ENCODE peak calls at places on chromosome 13, in nine cellular contexts. R, N, P, S, K, G, E, F and O are unnamed samples.

GRCh38 chr13:98507060-98507797 is 69.7 kb downstream of the STK24 start:
- DNase-seq in N (peak; percentile 86), R (peak; percentile 13), E (no peak), K (peak; percentile 48), P (peak; percentile 62), S (peak; percentile 60), G (peak; percentile 83), F (peak; percentile 80), O (peak; percentile 60)

GRCh38 chr13:24064258-24064860 is 96.2 kb upstream of the SPATA13 start:
- DNase-seq in E (no peak), G (no peak), R (no peak), P (no peak), K (no peak), S (no peak), N (no peak), F (no peak), O (no peak)

GRCh38 chr13:21573920-21574712 is 29.9 kb downstream of the MICU2 start:
- DNase-seq in K (peak; percentile 47), R (no peak), E (no peak), S (no peak), G (no peak), P (no peak), F (no peak), N (no peak), O (no peak)

GRCh38 chr13:114131581-114132418 is 623 bp downstream of the RASA3 start:
- DNase-seq in E (peak; percentile 15), G (no peak), K (no peak), N (no peak), F (no peak), R (peak; percentile 51), S (no peak), P (no peak), O (peak; percentile 52)

GRCh38 chr13:42892760-42893159 is 99.3 kb downstream of the EPSTI1 start:
- DNase-seq in R (no peak), P (no peak), N (no peak), G (no peak), E (no peak), K (no peak), S (no peak), F (no peak), O (no peak)

GRCh38 chr13:97182065-97182890 is 39.9 kb upstream of the MBNL2 start:
- DNase-seq in F (no peak), R (no peak), S (no peak), N (no peak), P (no peak), K (no peak), E (no peak), G (no peak), O (no peak)

GRCh38 chr13:113655358-113656014 is 2.5 kb downstream of the ATP4B start:
- DNase-seq in P (no peak), N (peak; percentile 10), E (no peak), F (no peak), R (no peak), K (no peak), S (no peak), G (peak; percentile 45), O (peak; percentile 7)

GRCh38 chr13:26019881-26020535 is 31.8 kb downstream of the SHISA2 start:
- DNase-seq in S (no peak), P (no peak), N (no peak), G (no peak), F (no peak), E (no peak), R (no peak), K (no peak), O (no peak)

GRCh38 chr13:114314074-114314912 is at the start of gene CHAMP1:
- DNase-seq in K (peak; percentile 90), N (peak; percentile 98), R (peak; percentile 93), S (peak; percentile 90), E (peak; percentile 83), P (peak; percentile 97), F (peak; percentile 97), G (peak; percentile 98), O (peak; percentile 96)

GRCh38 chr13:85386424-85386823 is 412.8 kb downstream of the SLITRK6 start:
- DNase-seq in G (no peak), P (no peak), E (no peak), S (no peak), R (no peak), N (no peak), K (peak; percentile 39), F (no peak), O (no peak)

GRCh38 chr13:113842336-113843062 is 21.4 kb downstream of the GAS6 start:
- DNase-seq in G (no peak), P (no peak), F (no peak), N (no peak), S (no peak), R (no peak), E (no peak), K (no peak), O (no peak)

GRCh38 chr13:114096031-114096485 is 36.4 kb downstream of the RASA3 start:
- DNase-seq in K (no peak), R (no peak), N (no peak), P (no peak), S (no peak), E (no peak), G (peak; percentile 61), F (peak; percentile 49), O (peak; percentile 9)

GRCh38 chr13:74219571-74219970 is 85.4 kb upstream of the KLF12 start:
- DNase-seq in F (no peak), G (no peak), K (no peak), S (no peak), R (no peak), E (no peak), P (no peak), N (no peak), O (no peak)

GRCh38 chr13:103799028-103799427 is 732.8 kb upstream of the SLC10A2 start:
- DNase-seq in G (no peak), R (no peak), E (no peak), F (no peak), P (no peak), S (no peak), K (no peak), N (no peak), O (no peak)

GRCh38 chr13:60047943-60048342 is 115.8 kb downstream of the DIAPH3 start:
- DNase-seq in R (no peak), S (no peak), G (no peak), E (no peak), F (no peak), P (no peak), K (no peak), N (no peak), O (no peak)

GRCh38 chr13:108437496-108437895 is 168.0 kb downstream of the TNFSF13B start:
- DNase-seq in R (no peak), P (no peak), S (no peak), F (no peak), N (no peak), E (no peak), K (no peak), G (no peak), O (no peak)

DNA sequence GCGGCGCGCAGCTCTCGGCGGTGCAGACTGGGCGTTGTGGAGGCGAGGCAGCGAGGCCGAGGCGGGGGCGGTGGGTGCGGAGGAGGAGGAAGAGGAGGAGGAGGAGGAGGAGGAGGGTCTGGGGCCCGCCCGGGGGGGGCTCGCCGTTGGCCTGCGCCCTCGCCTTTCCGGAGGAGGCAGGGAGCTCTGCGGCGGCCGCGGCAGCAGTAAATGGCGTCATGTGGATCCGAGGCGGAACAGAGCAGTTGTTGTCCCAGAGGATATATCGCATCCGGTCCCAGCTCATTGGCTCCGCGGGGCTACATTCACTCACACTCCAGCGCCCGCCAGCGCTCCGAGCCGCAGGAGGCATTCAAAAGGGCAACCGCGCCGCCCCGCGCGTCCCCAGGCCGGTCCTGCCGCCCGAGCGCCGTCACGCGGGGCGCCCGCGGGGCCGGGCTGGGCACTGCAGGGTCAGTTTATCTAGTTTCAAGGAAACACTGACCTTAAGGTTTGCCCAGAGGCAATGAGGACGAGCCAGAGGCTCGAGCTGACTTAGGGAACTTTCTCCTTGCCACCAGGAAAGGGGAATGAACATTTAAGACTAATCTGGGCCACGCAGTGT is at the start of gene SPRY2:
- DNase-seq in E (peak; percentile 74), S (peak; percentile 91), R (peak; percentile 78), F (peak; percentile 96), P (peak; percentile 94), G (peak; percentile 97), N (peak; percentile 93), K (peak; percentile 94), O (peak; percentile 86)
- TF ChIP-seq POLR2A in E (peak; percentile 45), S (peak; percentile 83), R (peak; percentile 65), F (no peak), P (peak; percentile 90), G (peak; percentile 60), N (no peak), K (no peak), O (peak; percentile 77)

DNA sequence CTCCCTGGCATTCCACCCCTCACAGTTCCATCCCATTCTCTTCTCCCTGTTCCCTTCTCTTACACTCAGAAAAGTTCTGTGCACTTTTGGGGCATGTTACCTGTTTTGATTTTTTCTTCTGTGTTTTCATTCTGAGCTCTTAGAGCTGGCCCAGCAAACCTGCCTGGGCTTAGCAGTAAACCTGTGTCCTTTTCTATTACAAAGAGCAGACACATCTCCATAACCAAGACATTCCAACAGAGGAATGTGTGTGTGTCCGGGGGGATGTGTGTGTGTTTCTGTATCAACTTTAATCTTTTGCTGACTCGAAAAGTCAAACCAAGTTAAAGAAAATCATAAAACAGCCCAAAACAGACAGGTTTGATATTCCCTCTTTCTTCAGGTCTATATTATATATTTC is 49.1 kb upstream of the SOX21 start:
- DNase-seq in R (no peak), E (no peak), G (no peak), N (no peak), P (no peak), S (no peak), F (no peak), K (no peak), O (no peak)
- H3K4me3 ChIP-seq in R (no peak overlapping the region), E (no peak overlapping the region), G (no peak overlapping the region), N (no peak overlapping the region), P (no peak overlapping the region), S (no peak overlapping the region), F (no peak overlapping the region), K (no peak overlapping the region), O (no peak overlapping the region)

GRCh38 chr13:78238911-78239310 is 320.3 kb upstream of the EDNRB start:
- DNase-seq in R (no peak), N (no peak), G (no peak), S (no peak), K (no peak), E (no peak), P (no peak), F (no peak), O (no peak)

GRCh38 chr13:78247362-78247761 is 328.7 kb upstream of the EDNRB start:
- DNase-seq in P (no peak), S (no peak), N (no peak), F (no peak), E (no peak), K (no peak), R (no peak), G (no peak), O (no peak)

GRCh38 chr13:78239681-78240080 is 321.1 kb upstream of the EDNRB start:
- DNase-seq in S (no peak), F (no peak), R (no peak), N (no peak), P (no peak), E (no peak), G (no peak), K (no peak), O (no peak)

GRCh38 chr13:78241278-78241919 is 322.8 kb upstream of the EDNRB start:
- DNase-seq in K (peak; percentile 27), N (no peak), F (no peak), R (peak; percentile 3), E (peak; percentile 0), S (no peak), G (no peak), P (peak; percentile 21), O (no peak)
- TF ChIP-seq EP300 in K (no peak), N (no peak), F (no peak), R (no peak), E (no peak), S (no peak), G (no peak), P (no peak), O (no peak)

GRCh38 chr13:40770934-40771618 is at the start of gene MRPS31:
- DNase-seq in R (peak; percentile 87), G (peak; percentile 97), S (peak; percentile 87), N (peak; percentile 96), K (peak; percentile 92), F (peak; percentile 98), E (peak; percentile 72), P (peak; percentile 97), O (peak; percentile 90)
- TF ChIP-seq POLR2A in R (peak; percentile 86), G (peak; percentile 56), S (peak; percentile 37), N (no peak), K (peak; percentile 97), F (no peak), E (peak; percentile 71), P (peak; percentile 66), O (peak; percentile 66)